ENCODE peak calls at places on chromosomes 11 and 22, in five cellular contexts. D is ACHN; V is fibroblast of mammary gland; J is COLO829; U is CD8-positive, alpha-beta memory T cell. G is an unnamed sample.

GRCh38 chr11:45830596-45830995 is 16.7 kb upstream of the CRY2 start:
- DNase-seq in J (no peak), U (no peak), D (no peak), V (no peak), G (no peak)

GRCh38 chr11:78429667-78430066 is 12.0 kb upstream of the GAB2 start:
- DNase-seq in V (no peak), U (no peak), D (no peak), J (no peak), G (no peak)

GRCh38 chr11:63858628-63859550 is 20.0 kb downstream of the MARK2 start:
- DNase-seq in U (no peak), J (no peak), V (peak; percentile 82), D (no peak), G (no peak)

GRCh38 chr11:131522851-131523250 is 152.4 kb downstream of the NTM start:
- DNase-seq in J (no peak), D (no peak), V (no peak), U (no peak), G (no peak)

GRCh38 chr22:28435271-28435825 is 244.3 kb downstream of the TTC28 start:
- DNase-seq in U (no peak), J (no peak), V (no peak), D (no peak), G (no peak)

GRCh38 chr11:122690801-122691649 is 35.5 kb downstream of the UBASH3B start:
- DNase-seq in U (no peak), D (no peak), V (peak; percentile 62), J (no peak), G (no peak)

GRCh38 chr11:74322667-74323066 is 11.2 kb upstream of the P4HA3 start:
- DNase-seq in U (no peak), D (no peak), V (peak; percentile 66), J (no peak), G (no peak)

GRCh38 chr11:18769802-18770456 is 21.7 kb downstream of the PTPN5 start:
- DNase-seq in V (no peak), U (no peak), J (no peak), D (no peak), G (no peak)

GRCh38 chr11:68333176-68333575 is 20.8 kb downstream of the LRP5 start:
- DNase-seq in J (no peak), D (no peak), V (no peak), U (no peak), G (no peak)